ENCODE peak calls at places on chromosomes 11 and 22, in four cellular contexts. E is amniotic epithelial cell, V is AG09309, G is NCI-H2081. D is an unnamed sample.

GRCh38 chr11:39541945-39542351 is 1917.5 kb downstream of the LRRC4C start:
- DNase-seq in E (no peak), V (no peak), G (no peak), D (no peak)

GRCh38 chr11:12050470-12050891 is 42.1 kb upstream of the DKK3 start:
- DNase-seq in V (no peak), G (no peak), E (no peak), D (no peak)

GRCh38 chr11:102470257-102470656 is 17.7 kb upstream of the TMEM123 start:
- DNase-seq in V (no peak), G (no peak), E (no peak), D (no peak)

GRCh38 chr11:33802414-33802950 is 28.2 kb upstream of the FBXO3 start:
- DNase-seq in E (peak; percentile 92), V (peak; percentile 60), G (peak; percentile 45), D (peak; percentile 78)

GRCh38 chr11:60994450-60995135 is 23.1 kb downstream of the CD6 start:
- DNase-seq in V (no peak), E (no peak), G (no peak), D (no peak)

GRCh38 chr11:34825670-34826383 is 90.4 kb downstream of the APIP start:
- DNase-seq in V (no peak), G (no peak), E (no peak), D (no peak)

GRCh38 chr11:34940026-34940677 is 23.7 kb downstream of the PDHX start:
- DNase-seq in E (peak; percentile 90), V (peak; percentile 39), G (no peak), D (no peak)

GRCh38 chr22:24894220-24894975 is 52.1 kb downstream of the LHFPL7 start:
- DNase-seq in E (peak; percentile 97), G (peak; percentile 63), V (peak; percentile 10), D (peak; percentile 75)

GRCh38 chr22:35549338-35549737 is 8.7 kb downstream of the RASD2 start:
- DNase-seq in V (no peak), E (no peak), G (no peak), D (no peak)

GRCh38 chr22:39938509-39938908 is 21.7 kb upstream of the TMA7B start:
- DNase-seq in G (no peak), V (no peak), E (no peak), D (no peak)

GRCh38 chr11:68044898-68045351 is 6.1 kb downstream of the TCIRG1 start:
- DNase-seq in G (no peak), E (no peak), V (no peak), D (no peak)

GRCh38 chr11:72328366-72329224 is 84.6 kb upstream of the PHOX2A start:
- DNase-seq in V (no peak), E (peak; percentile 37), G (no peak), D (peak; percentile 45)

GRCh38 chr22:38203090-38203810 is 1.5 kb downstream of the MAFF start:
- DNase-seq in G (no peak), E (peak; percentile 31), V (no peak), D (peak; percentile 52)

GRCh38 chr11:44621140-44621681 is 55.7 kb downstream of the CD82 start:
- DNase-seq in V (no peak), E (peak; percentile 33), G (peak; percentile 64), D (peak; percentile 35)

GRCh38 chr11:110479445-110480101 is 49.8 kb downstream of the FDX1 start:
- DNase-seq in G (peak; percentile 3), E (peak; percentile 91), V (peak; percentile 46), D (peak; percentile 44)

GRCh38 chr11:124633355-124633754 is 10.7 kb downstream of the TBRG1 start:
- DNase-seq in E (no peak), G (no peak), V (no peak), D (no peak)

GRCh38 chr11:114080219-114080618 is 20.7 kb downstream of the ZBTB16 start:
- DNase-seq in G (no peak), V (no peak), E (peak; percentile 66), D (peak; percentile 42)

GRCh38 chr22:36104435-36104834 is 56.1 kb downstream of the APOL3 start:
- DNase-seq in E (no peak), V (no peak), G (no peak), D (no peak)

GRCh38 chr11:93166194-93166593 is 31.6 kb downstream of the SLC36A4 start:
- DNase-seq in V (no peak), E (no peak), G (no peak), D (no peak)

GRCh38 chr22:24411256-24412004 is 16.0 kb upstream of the ADORA2A start:
- DNase-seq in E (no peak), V (no peak), G (no peak), D (no peak)

GRCh38 chr11:64241175-64241429 is 207 bp downstream of the FKBP2 start:
- DNase-seq in G (no peak), V (no peak), E (no peak), D (no peak)

GRCh38 chr11:129375731-129376657 is at the start of gene BARX2:
- DNase-seq in E (peak; percentile 57), V (peak; percentile 14), G (peak; percentile 56), D (peak; percentile 86)

GRCh38 chr11:83257638-83258229 is 28.4 kb downstream of the CCDC90B start:
- DNase-seq in V (peak; percentile 88), E (peak; percentile 96), G (no peak), D (peak; percentile 90)

GRCh38 chr11:73931951-73932350 is 18.9 kb upstream of the DNAJB13 start:
- DNase-seq in E (no peak), G (no peak), V (no peak), D (no peak)

GRCh38 chr22:20756846-20757245 is 17.1 kb upstream of the SERPIND1 start:
- DNase-seq in V (no peak), E (no peak), G (no peak), D (no peak)

GRCh38 chr22:46673677-46674236 is 53.6 kb downstream of the GRAMD4 start:
- DNase-seq in V (no peak), G (no peak), E (no peak), D (no peak)

GRCh38 chr11:6876914-6877313 is 489 bp downstream of the OR10A4 start:
- DNase-seq in V (no peak), G (no peak), E (no peak), D (no peak)

GRCh38 chr11:1041936-1042608 is 5.6 kb upstream of the MUC6 start:
- DNase-seq in V (no peak), G (no peak), E (peak; percentile 27), D (no peak)

GRCh38 chr11:95764267-95764898 is 25.2 kb downstream of the FAM76B start:
- DNase-seq in E (peak; percentile 60), V (peak; percentile 28), G (peak; percentile 65), D (peak; percentile 71)

D was measured in foreskin fibroblast.